ENCODE peak calls at places on chromosome 11, in seven cellular contexts. R is CD8-positive, alpha-beta memory T cell; L is CD8-positive, alpha-beta T cell; M is brain microvascular endothelial cell; B is heart left ventricle; V is PC-9; C is lung. U is an unnamed sample. For H3K36me3, the result is how much of the 10 kb centered on the place peaks cover.

GRCh38 chr11:36412781-36413383 is 97.2 kb downstream of the TRAF6 start:
- DNase-seq in R (no peak), L (no peak), M (peak), B (no peak), V (no peak), C (no peak), U (no peak)

GRCh38 chr11:110830344-110831141 is 118.3 kb upstream of the ARHGAP20 start:
- DNase-seq in R (no peak), L (no peak), M (no peak), B (no peak), V (no peak), C (no peak), U (peak)

GRCh38 chr11:7638710-7639642 is 34.3 kb downstream of the CYB5R2 start:
- DNase-seq in R (no peak), L (no peak), M (no peak), B (no peak), V (no peak), C (no peak), U (no peak)

GRCh38 chr11:9265211-9266131 is at the start of gene DENND5A:
- DNase-seq in R (peak), L (peak), M (peak), B (peak), V (peak), C (peak), U (no peak)

GRCh38 chr11:131922220-131922619 is 551.8 kb downstream of the NTM start:
- DNase-seq in R (no peak), L (no peak), M (no peak), B (no peak), V (no peak), C (no peak), U (no peak)

GRCh38 chr11:24253237-24253760 is 243.6 kb upstream of the LUZP2 start:
- DNase-seq in R (no peak), L (no peak), M (no peak), B (no peak), V (no peak), C (no peak), U (no peak)

GRCh38 chr11:72141066-72141465 is 5.5 kb downstream of the FOLR3 start:
- DNase-seq in R (no peak), L (no peak), M (peak), B (no peak), V (no peak), C (no peak), U (no peak)

GRCh38 chr11:93775289-93775688 is 8.8 kb upstream of the MED17 start:
- DNase-seq in R (no peak), L (no peak), M (peak), B (no peak), V (no peak), C (no peak), U (no peak)

GRCh38 chr11:58354727-58355126 is 4.1 kb downstream of the OR5B17 start:
- DNase-seq in R (no peak), L (no peak), M (no peak), B (no peak), V (no peak), C (no peak), U (no peak)

GRCh38 chr11:12222099-12222751 is 111.8 kb downstream of the MICAL2 start:
- DNase-seq in R (peak), L (no peak), M (peak), B (peak), V (peak), C (peak), U (no peak)
- H3K36me3 ChIP-seq in R (under half), L (under half), M (half or more), B (half or more), V (under half), C (under half), U (under half)

DNA sequence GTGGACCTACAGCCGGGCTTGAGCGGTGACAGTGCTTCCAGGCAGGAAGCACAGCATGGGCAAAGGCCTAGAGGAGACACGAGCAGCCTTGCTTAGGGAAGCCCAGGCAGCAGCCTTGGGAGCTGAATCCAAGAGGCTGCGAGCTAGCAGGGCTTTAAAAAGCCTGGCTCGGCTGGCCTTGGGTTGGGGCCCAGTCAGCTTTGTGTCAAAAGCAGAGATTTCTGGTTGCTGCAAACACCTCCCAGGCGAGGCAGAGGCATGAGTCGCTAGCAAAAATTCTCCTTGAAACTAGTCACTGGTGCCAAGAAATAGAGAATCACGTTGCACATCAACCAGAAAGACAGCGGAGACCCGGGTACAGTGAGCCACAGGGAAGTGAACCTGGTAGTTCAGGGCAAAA is 16.1 kb upstream of the FGF4 start:
- DNase-seq in R (no peak), L (no peak), M (peak), B (no peak), V (peak), C (no peak), U (no peak)
- H3K4me3 ChIP-seq in R (no peak), L (no peak), M (no peak), B (no peak), V (no peak), C (no peak), U (no peak)

GRCh38 chr11:120295110-120295509 is 30.0 kb upstream of the TLCD5 start:
- DNase-seq in R (no peak), L (no peak), M (no peak), B (no peak), V (peak), C (no peak), U (no peak)
- H3K27ac ChIP-seq in R (no peak), L (no peak), M (no peak), B (no peak), V (no peak), C (no peak), U (no peak)

DNA sequence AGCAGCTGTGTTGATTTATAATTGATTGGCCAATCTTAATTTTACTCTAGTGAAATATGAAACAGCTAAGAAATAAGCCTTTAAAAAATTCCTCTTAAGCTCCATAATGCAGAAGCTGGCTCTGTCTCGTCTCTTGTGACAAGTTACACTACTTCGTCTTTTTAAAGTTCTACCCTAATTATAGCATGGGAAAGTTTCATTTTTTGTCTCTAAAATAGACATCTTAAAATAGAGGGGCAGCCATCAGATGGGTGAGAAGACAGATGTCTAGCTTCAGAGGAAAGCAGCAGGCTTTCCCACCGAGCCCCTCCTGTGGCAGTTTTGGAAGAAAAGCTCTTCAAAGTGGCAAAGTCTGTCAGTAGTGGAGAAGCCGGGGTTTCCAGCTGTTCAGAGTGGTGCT is 39.5 kb downstream of the XRRA1 start:
- DNase-seq in R (no peak), L (no peak), M (no peak), B (no peak), V (no peak), C (no peak), U (no peak)
- H3K36me3 ChIP-seq in R (under half), L (under half), M (under half), B (half or more), V (under half), C (under half), U (under half)

DNA sequence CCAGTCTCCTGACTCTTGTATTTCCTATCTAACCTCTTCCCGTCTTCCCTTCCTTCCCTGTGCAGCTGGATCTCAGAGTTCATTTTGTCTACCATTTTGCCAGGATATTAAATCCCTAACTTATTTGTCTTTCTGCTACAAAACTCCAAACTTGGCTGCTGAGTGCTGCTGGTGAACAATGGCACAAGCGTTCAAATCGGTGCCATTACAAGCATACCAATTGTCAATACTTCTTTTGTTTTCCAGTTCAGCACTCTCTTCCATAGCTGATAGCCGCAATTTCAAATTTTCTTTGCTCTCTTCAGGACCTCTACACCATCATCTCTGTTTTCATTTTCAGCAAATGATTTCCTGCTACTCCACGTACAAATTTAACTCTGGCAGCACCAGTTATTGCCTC is 13.4 kb downstream of the IL18 start:
- DNase-seq in R (no peak), L (no peak), M (no peak), B (no peak), V (no peak), C (no peak), U (no peak)
- H3K4me3 ChIP-seq in R (no peak), L (no peak), M (no peak), B (no peak), V (no peak), C (no peak), U (no peak)

U was measured in iPS DF 6.9.